ENCODE peak calls at places on chromosomes 16 and 17, in five cellular contexts. S is tibial artery; A is body of pancreas; D is MM.1S; H is CD4-positive, alpha-beta memory T cell. Y is an unnamed sample. For H3K4me1, the result is how much of the 10 kb centered on the place peaks cover.

GRCh38 chr16:56686758-56687157 is 4.5 kb downstream of the MT1X start:
- DNase-seq in S (no peak), A (peak), D (no peak), H (no peak), Y (no peak)

GRCh38 chr16:48434653-48435318 is 49.6 kb upstream of the SIAH1 start:
- DNase-seq in S (no peak), A (no peak), D (no peak), H (no peak), Y (no peak)

GRCh38 chr17:74394977-74395376 is 27.7 kb downstream of the GPR142 start:
- DNase-seq in S (no peak), A (peak), D (no peak), H (no peak), Y (no peak)

GRCh38 chr17:66855204-66855603 is 20.3 kb downstream of the CACNG5 start:
- DNase-seq in S (no peak), A (no peak), D (no peak), H (no peak), Y (peak)

GRCh38 chr17:81440511-81441244 is 45.4 kb downstream of the BAHCC1 start:
- DNase-seq in S (no peak), A (no peak), D (peak), H (no peak), Y (no peak)

GRCh38 chr17:59067756-59068155 is 38.9 kb downstream of the TRIM37 start:
- DNase-seq in S (no peak), A (no peak), D (no peak), H (no peak), Y (no peak)

GRCh38 chr17:60645918-60646523 is 31.6 kb upstream of the BCAS3 start:
- DNase-seq in S (no peak), A (no peak), D (no peak), H (no peak), Y (no peak)

GRCh38 chr17:74198694-74199093 is 4.8 kb upstream of the RPL38 start:
- DNase-seq in S (no peak), A (no peak), D (no peak), H (no peak), Y (no peak)

GRCh38 chr17:39757931-39758873 is 20.5 kb downstream of the GRB7 start:
- DNase-seq in S (no peak), A (no peak), D (peak), H (peak), Y (no peak)

GRCh38 chr17:38877130-38877851 is 7.4 kb downstream of the LASP1 start:
- DNase-seq in S (no peak), A (peak), D (peak), H (no peak), Y (no peak)

GRCh38 chr16:11034481-11034931 is 90.1 kb downstream of the CLEC16A start:
- DNase-seq in S (no peak), A (no peak), D (no peak), H (no peak), Y (no peak)

GRCh38 chr16:87602005-87602790 is at the start of gene JPH3:
- DNase-seq in S (no peak), A (no peak), D (no peak), H (no peak), Y (no peak)

GRCh38 chr17:77750427-77751043 is 208.0 kb upstream of the TNRC6C start:
- DNase-seq in S (no peak), A (no peak), D (no peak), H (no peak), Y (no peak)

GRCh38 chr16:57998484-57998883 is 2.0 kb downstream of the ZNF319 start:
- DNase-seq in S (no peak), A (no peak), D (no peak), H (peak), Y (peak)

GRCh38 chr17:28982191-28982793 is 23.5 kb downstream of the SEZ6 start:
- DNase-seq in S (peak), A (no peak), D (peak), H (peak), Y (peak)

GRCh38 chr16:78543066-78543465 is 443.6 kb downstream of the WWOX start:
- DNase-seq in S (no peak), A (no peak), D (no peak), H (no peak), Y (no peak)

GRCh38 chr17:74730491-74731346 is 6.3 kb upstream of the RAB37 start:
- DNase-seq in S (no peak), A (peak), D (no peak), H (peak), Y (peak)

GRCh38 chr17:2405247-2405926 is 4.5 kb upstream of the MNT start:
- DNase-seq in S (no peak), A (no peak), D (no peak), H (no peak), Y (peak)

GRCh38 chr16:86519649-86520316 is 9.5 kb downstream of the FOXF1 start:
- DNase-seq in S (peak), A (peak), D (peak), H (peak), Y (peak)

GRCh38 chr17:50428831-50429424 is 2.9 kb downstream of the ACSF2 start:
- DNase-seq in S (no peak), A (peak), D (no peak), H (no peak), Y (no peak)

GRCh38 chr17:70353408-70354092 is 184.2 kb downstream of the KCNJ2 start:
- DNase-seq in S (no peak), A (no peak), D (no peak), H (no peak), Y (no peak)

GRCh38 chr17:39167492-39167891 is 1.5 kb upstream of the ARL5C start:
- DNase-seq in S (no peak), A (peak), D (peak), H (no peak), Y (no peak)

GRCh38 chr17:18184143-18185007 is 747 bp downstream of the ALKBH5 start:
- DNase-seq in S (peak), A (peak), D (peak), H (peak), Y (peak)

GRCh38 chr17:69415431-69415830 is 934 bp downstream of the MAP2K6 start:
- DNase-seq in S (no peak), A (no peak), D (no peak), H (no peak), Y (no peak)

GRCh38 chr16:50265716-50266336 is 525 bp upstream of the ADCY7 start:
- DNase-seq in S (no peak), A (no peak), D (no peak), H (no peak), Y (no peak)
- H3K4me1 ChIP-seq in S (under half), A (under half), D (under half), H (half or more), Y (half or more)

DNA sequence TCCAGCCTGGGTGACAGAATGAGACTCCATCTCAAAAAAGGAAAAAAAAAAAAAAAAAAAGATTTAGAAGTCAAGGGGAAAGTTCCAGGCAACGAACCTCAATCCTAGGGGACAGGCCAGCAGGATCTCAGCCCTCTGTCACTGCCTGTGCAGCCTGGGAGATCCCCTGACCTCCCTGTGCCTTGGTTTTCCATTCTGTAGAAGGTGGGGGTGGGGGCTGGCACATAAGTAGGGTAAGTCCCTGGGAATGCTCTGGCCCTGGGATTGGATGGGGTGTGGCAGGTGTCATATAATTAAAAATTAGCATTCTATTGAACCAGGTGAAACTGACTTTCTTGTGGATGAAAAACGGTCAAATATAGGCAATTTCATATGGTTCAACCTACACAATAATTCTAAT is 90.5 kb downstream of the C16orf78 start:
- DNase-seq in S (no peak), A (no peak), D (no peak), H (no peak), Y (no peak)
- H3K4me1 ChIP-seq in S (under half), A (under half), D (under half), H (under half), Y (under half)

GRCh38 chr16:72950669-72951068 is 97.3 kb downstream of the ZFHX3 start:
- DNase-seq in S (no peak), A (no peak), D (no peak), H (no peak), Y (no peak)
- H3K4me1 ChIP-seq in S (under half), A (under half), D (under half), H (under half), Y (under half)

GRCh38 chr17:42411905-42412679 is 11.0 kb downstream of the CAVIN1 start:
- DNase-seq in S (no peak), A (no peak), D (no peak), H (no peak), Y (no peak)
- H3K4me1 ChIP-seq in S (half or more), A (under half), D (under half), H (under half), Y (under half)

GRCh38 chr17:27342059-27342458 is 48.1 kb downstream of the WSB1 start:
- DNase-seq in S (no peak), A (no peak), D (no peak), H (no peak), Y (no peak)

GRCh38 chr17:27343972-27344607 is 50.2 kb downstream of the WSB1 start:
- DNase-seq in S (no peak), A (no peak), D (no peak), H (no peak), Y (no peak)

GRCh38 chr17:27345141-27345904 is 51.4 kb downstream of the WSB1 start:
- DNase-seq in S (no peak), A (peak), D (no peak), H (no peak), Y (no peak)

GRCh38 chr17:27340990-27341595 is 47.2 kb downstream of the WSB1 start:
- DNase-seq in S (no peak), A (no peak), D (no peak), H (no peak), Y (no peak)

DNA sequence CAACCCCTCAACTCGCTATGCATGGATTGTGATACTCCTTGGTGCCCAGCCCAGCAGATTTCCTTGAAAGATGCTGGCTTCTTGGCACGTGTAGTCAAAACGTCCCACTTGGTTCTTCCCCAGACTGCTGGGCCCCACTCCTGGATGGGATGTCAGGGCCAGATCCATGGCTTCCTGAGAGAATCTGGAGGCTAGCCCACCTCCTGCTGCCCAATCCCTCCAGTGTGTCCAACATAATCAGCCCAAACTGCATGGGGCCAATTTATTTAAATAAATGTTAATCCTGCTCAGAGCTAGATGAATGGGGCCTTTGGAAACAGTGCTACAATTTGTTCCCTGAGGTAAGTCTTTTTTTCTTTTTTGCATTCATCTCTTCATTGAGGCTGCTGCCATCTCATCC is 49.4 kb downstream of the WSB1 start:
- DNase-seq in S (no peak), A (no peak), D (no peak), H (no peak), Y (no peak)
- H3K4me1 ChIP-seq in S (under half), A (under half), D (under half), H (under half), Y (under half)